ENCODE peak calls at places on chromosome 7, in nine cellular contexts. V is fibroblast of mammary gland; Z is A549; H is GM13977; R is CD8-positive, alpha-beta T cell; A is GM10248; G is left lung; Q is sigmoid colon; O is CD14-positive monocyte. I is an unnamed sample.

GRCh38 chr7:154881526-154881925 is 121.4 kb downstream of the PAXIP1 start:
- DNase-seq in V (no peak), Z (no peak), H (no peak), R (no peak), A (no peak), G (no peak), Q (no peak), O (no peak), I (no peak)

GRCh38 chr7:131235489-131236317 is 92.0 kb upstream of the MKLN1 start:
- DNase-seq in V (peak; percentile 99), Z (peak; percentile 95), H (no peak), R (peak; percentile 68), A (no peak), G (no peak), Q (peak; percentile 71), O (peak; percentile 93), I (peak; percentile 64)

GRCh38 chr7:136144182-136144581 is 167.0 kb upstream of the MTPN start:
- DNase-seq in V (no peak), Z (no peak), H (no peak), R (no peak), A (no peak), G (no peak), Q (no peak), O (no peak), I (no peak)

GRCh38 chr7:41891967-41892755 is 189.3 kb upstream of the INHBA start:
- DNase-seq in V (no peak), Z (no peak), H (no peak), R (no peak), A (no peak), G (no peak), Q (no peak), O (no peak), I (no peak)

GRCh38 chr7:98285132-98286092 is 3.9 kb downstream of the BRI3 start:
- DNase-seq in V (no peak), Z (no peak), H (no peak), R (no peak), A (no peak), G (no peak), Q (no peak), O (no peak), I (no peak)

GRCh38 chr7:4531236-4531635 is 150.9 kb upstream of the FOXK1 start:
- DNase-seq in V (no peak), Z (no peak), H (no peak), R (no peak), A (no peak), G (no peak), Q (no peak), O (no peak), I (no peak)

GRCh38 chr7:99019523-99020412 is 124.1 kb downstream of the SMURF1 start:
- DNase-seq in V (no peak), Z (no peak), H (no peak), R (no peak), A (no peak), G (no peak), Q (peak; percentile 13), O (no peak), I (no peak)

GRCh38 chr7:112989531-112989930 is 97.1 kb downstream of the GPR85 start:
- DNase-seq in V (peak; percentile 12), Z (no peak), H (no peak), R (no peak), A (no peak), G (no peak), Q (no peak), O (no peak), I (no peak)

GRCh38 chr7:104653870-104654401 is 325.5 kb downstream of the LHFPL3 start:
- DNase-seq in V (no peak), Z (no peak), H (no peak), R (no peak), A (no peak), G (no peak), Q (no peak), O (no peak), I (no peak)

GRCh38 chr7:129437190-129437589 is 3.0 kb downstream of the STRIP2 start:
- DNase-seq in V (no peak), Z (no peak), H (no peak), R (no peak), A (no peak), G (no peak), Q (no peak), O (no peak), I (no peak)

DNA sequence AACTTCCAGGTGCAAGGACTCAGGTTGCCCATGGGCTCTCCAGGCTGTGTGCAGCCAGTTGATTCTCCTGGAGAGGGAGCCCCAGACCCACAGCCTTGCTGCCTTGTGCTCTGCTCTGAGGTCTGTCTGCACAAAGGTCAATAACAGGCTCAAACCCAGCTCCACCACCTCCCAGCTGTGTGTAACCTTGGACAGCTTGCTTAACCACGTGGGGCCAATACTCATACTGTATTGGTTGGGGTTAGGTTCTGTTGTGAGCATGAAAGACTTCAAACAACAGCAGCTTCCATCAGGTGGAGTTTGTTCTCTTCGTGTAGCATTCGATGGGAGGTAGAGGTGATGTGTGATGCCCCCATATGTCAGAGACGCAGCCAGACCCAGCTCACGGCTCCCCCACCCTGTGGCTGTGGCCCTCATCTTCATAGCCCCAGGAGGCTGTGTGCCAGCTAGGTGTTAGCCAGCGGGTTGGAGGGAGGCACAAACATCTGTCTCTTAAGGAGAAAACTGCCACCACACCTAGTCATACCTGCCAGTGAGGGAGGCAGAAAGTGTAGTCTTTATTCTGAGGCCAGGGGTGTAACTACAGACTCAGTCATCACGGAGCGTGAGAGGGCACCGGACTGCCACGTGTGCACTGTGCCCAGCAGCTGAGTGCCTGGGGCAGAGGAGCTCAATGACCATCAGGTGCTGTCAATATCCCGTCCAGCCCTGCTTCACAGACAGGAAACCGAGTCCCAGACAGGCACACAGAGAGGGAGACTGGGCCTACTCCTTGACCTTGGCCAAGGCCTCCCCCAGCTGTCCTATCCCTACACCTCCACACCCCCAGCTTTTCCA is 8.0 kb upstream of the POLD2 start:
- DNase-seq in V (peak; percentile 41), Z (no peak), H (no peak), R (no peak), A (no peak), G (peak; percentile 41), Q (no peak), O (no peak), I (no peak)
- TF ChIP-seq CTCF in V (peak; percentile 35), Z (peak; percentile 39), H (peak; percentile 11), R (no peak), A (no peak), G (no peak), Q (no peak), O (no peak), I (no peak)

GRCh38 chr7:22627136-22627535 is 99.9 kb upstream of the IL6 start:
- DNase-seq in V (no peak), Z (no peak), H (no peak), R (no peak), A (no peak), G (no peak), Q (no peak), O (no peak), I (no peak)

GRCh38 chr7:22624781-22625180 is 102.2 kb upstream of the IL6 start:
- DNase-seq in V (no peak), Z (no peak), H (no peak), R (no peak), A (no peak), G (no peak), Q (no peak), O (no peak), I (no peak)

GRCh38 chr7:22618528-22618927 is 108.5 kb upstream of the IL6 start:
- DNase-seq in V (no peak), Z (no peak), H (no peak), R (no peak), A (no peak), G (no peak), Q (no peak), O (no peak), I (no peak)

GRCh38 chr7:22625251-22625650 is 101.7 kb upstream of the IL6 start:
- DNase-seq in V (no peak), Z (no peak), H (no peak), R (no peak), A (no peak), G (no peak), Q (no peak), O (no peak), I (no peak)

GRCh38 chr7:22622386-22622785 is 104.6 kb upstream of the IL6 start:
- DNase-seq in V (no peak), Z (no peak), H (no peak), R (no peak), A (no peak), G (no peak), Q (no peak), O (no peak), I (no peak)
- TF ChIP-seq CTCF in V (no peak), Z (no peak), H (no peak), R (no peak), A (no peak), G (no peak), Q (no peak), O (no peak), I (no peak)

GRCh38 chr7:1767524-1767923 is 97.4 kb downstream of the ELFN1 start:
- DNase-seq in V (peak; percentile 10), Z (no peak), H (no peak), R (no peak), A (no peak), G (no peak), Q (no peak), O (no peak), I (no peak)
- TF ChIP-seq CTCF in V (no peak), Z (no peak), H (no peak), R (no peak), A (no peak), G (no peak), Q (no peak), O (no peak), I (no peak)

GRCh38 chr7:47325337-47325736 is 256.6 kb downstream of the TNS3 start:
- DNase-seq in V (no peak), Z (no peak), H (no peak), R (no peak), A (no peak), G (no peak), Q (no peak), O (no peak), I (no peak)

GRCh38 chr7:47327306-47327697 is 254.6 kb downstream of the TNS3 start:
- DNase-seq in V (peak; percentile 31), Z (no peak), H (no peak), R (no peak), A (no peak), G (no peak), Q (no peak), O (no peak), I (no peak)

GRCh38 chr7:47327698-47328391 is 254.1 kb downstream of the TNS3 start:
- DNase-seq in V (peak; percentile 75), Z (no peak), H (no peak), R (no peak), A (no peak), G (peak; percentile 91), Q (peak; percentile 92), O (no peak), I (no peak)

GRCh38 chr7:47326808-47327207 is 255.1 kb downstream of the TNS3 start:
- DNase-seq in V (peak; percentile 71), Z (no peak), H (no peak), R (no peak), A (no peak), G (no peak), Q (peak; percentile 73), O (no peak), I (no peak)

DNA sequence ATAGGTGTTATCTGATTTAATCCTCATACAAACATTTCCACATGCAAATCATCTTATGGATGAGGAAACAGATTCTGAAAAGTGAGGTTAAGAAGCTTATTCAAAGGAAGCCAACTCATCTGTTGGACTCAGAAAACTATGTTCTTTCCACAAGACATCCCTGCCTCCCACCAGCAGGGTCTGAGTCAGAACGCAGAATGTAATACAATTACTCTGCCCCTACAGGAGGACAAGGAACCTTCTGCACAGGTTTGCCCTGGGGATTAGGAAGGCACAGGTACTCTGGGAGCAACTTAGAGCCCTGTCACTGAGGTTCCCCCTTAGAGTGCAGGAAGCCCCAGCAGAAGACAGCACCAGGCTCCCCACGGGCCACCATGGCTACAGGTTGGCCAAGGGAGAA is 255.7 kb downstream of the TNS3 start:
- DNase-seq in V (peak; percentile 88), Z (no peak), H (no peak), R (no peak), A (no peak), G (no peak), Q (no peak), O (no peak), I (no peak)
- TF ChIP-seq CTCF in V (peak; percentile 51), Z (no peak), H (no peak), R (no peak), A (no peak), G (peak; percentile 9), Q (no peak), O (no peak), I (no peak)

I was measured in natural killer cell.